ENCODE peak calls at places on chromosomes 12 and 14, in six cellular contexts. I, P, V, X, N and A are unnamed samples.

GRCh38 chr14:53517276-53517960 is 364.3 kb upstream of the DDHD1 start:
- DNase-seq in X (no peak), P (no peak), V (no peak), I (no peak), N (no peak), A (no peak)

GRCh38 chr12:16100206-16100605 is 177.3 kb downstream of the SLC15A5 start:
- DNase-seq in N (no peak), I (no peak), P (no peak), X (no peak), V (no peak), A (no peak)

GRCh38 chr14:104184911-104185499 is 46.6 kb downstream of the KIF26A start:
- DNase-seq in X (no peak), P (no peak), I (no peak), N (no peak), V (no peak), A (no peak)

GRCh38 chr12:119139448-119139847 is 39.3 kb upstream of the HSPB8 start:
- DNase-seq in V (no peak), X (no peak), P (no peak), N (no peak), I (no peak), A (no peak)

GRCh38 chr12:131280426-131280825 is 326.7 kb downstream of the ADGRD1 start:
- DNase-seq in X (no peak), V (no peak), N (no peak), P (no peak), I (no peak), A (no peak)

GRCh38 chr14:103442288-103442687 is 57.1 kb downstream of the MARK3 start:
- DNase-seq in X (no peak), P (no peak), N (no peak), V (no peak), I (no peak), A (no peak)

GRCh38 chr12:12788675-12789368 is 3.4 kb downstream of the APOLD1 start:
- DNase-seq in N (peak; percentile 56), V (peak; percentile 86), P (peak; percentile 94), I (peak; percentile 74), X (no peak), A (peak; percentile 78)

GRCh38 chr12:2076728-2077127 is 23.9 kb downstream of the CACNA1C start:
- DNase-seq in P (no peak), V (no peak), X (no peak), N (no peak), I (no peak), A (no peak)

GRCh38 chr14:29721586-29721985 is 206.1 kb downstream of the PRKD1 start:
- DNase-seq in V (no peak), N (no peak), I (no peak), X (no peak), P (no peak), A (no peak)

GRCh38 chr12:9651265-9651729 is 18.2 kb upstream of the CLEC2D start:
- DNase-seq in X (no peak), N (no peak), P (no peak), V (peak; percentile 60), I (no peak), A (no peak)

GRCh38 chr14:53327716-53328115 is 174.6 kb upstream of the DDHD1 start:
- DNase-seq in X (no peak), I (no peak), N (no peak), V (no peak), P (no peak), A (no peak)

GRCh38 chr12:26629864-26630263 is 203.1 kb downstream of the ITPR2 start:
- DNase-seq in V (no peak), X (no peak), N (no peak), I (no peak), P (no peak), A (no peak)

GRCh38 chr12:49543221-49543913 is 4.5 kb downstream of the KCNH3 start:
- DNase-seq in I (no peak), V (no peak), X (no peak), P (no peak), N (no peak), A (no peak)

GRCh38 chr12:120922279-120922678 is 18.1 kb upstream of the SPPL3 start:
- DNase-seq in N (no peak), P (peak; percentile 84), I (no peak), V (no peak), X (no peak), A (no peak)

GRCh38 chr12:51388066-51388799 is 3.0 kb downstream of the GALNT6 start:
- DNase-seq in P (peak; percentile 57), X (no peak), I (no peak), V (peak; percentile 82), N (no peak), A (no peak)

GRCh38 chr14:100383727-100384158 is 60.6 kb downstream of the SLC25A47 start:
- DNase-seq in N (peak; percentile 87), P (peak; percentile 44), I (peak; percentile 58), X (no peak), V (peak; percentile 72), A (no peak)

GRCh38 chr12:96719671-96720362 is 187.2 kb upstream of the NEDD1 start:
- DNase-seq in V (no peak), X (peak; percentile 54), I (no peak), N (no peak), P (no peak), A (no peak)

GRCh38 chr12:29153231-29153630 is 4.2 kb downstream of the FAR2 start:
- DNase-seq in P (peak; percentile 69), X (no peak), V (no peak), N (no peak), I (no peak), A (no peak)

GRCh38 chr12:92505373-92506340 is 197.1 kb upstream of the PLEKHG7 start:
- DNase-seq in I (no peak), P (no peak), X (peak; percentile 86), N (no peak), V (peak; percentile 57), A (no peak)

GRCh38 chr14:98288825-98289224 is 983.2 kb downstream of the BCL11B start:
- DNase-seq in I (no peak), P (no peak), N (no peak), X (no peak), V (no peak), A (no peak)

GRCh38 chr14:103087343-103087835 is 3.4 kb downstream of the LBHD2 start:
- DNase-seq in I (no peak), V (no peak), X (no peak), N (no peak), P (no peak), A (no peak)

DNA sequence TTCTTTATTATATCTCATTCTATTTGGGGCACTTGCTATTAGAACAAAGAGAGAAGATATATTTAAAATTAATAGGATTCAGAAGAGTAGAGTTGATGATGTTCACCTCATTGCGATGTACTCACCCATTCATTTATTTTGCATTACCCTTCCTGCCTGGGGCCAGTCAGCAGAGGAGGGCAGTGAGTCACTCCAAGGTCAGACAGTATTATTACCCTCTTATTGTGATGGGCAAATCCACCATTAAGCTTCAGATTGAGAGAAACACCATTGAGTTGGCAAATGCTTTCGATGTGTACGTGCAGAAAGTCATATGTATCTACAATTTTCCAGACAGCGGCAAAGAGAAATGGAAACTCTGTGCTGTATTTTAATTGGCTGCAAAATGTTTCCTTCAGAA is 134.2 kb downstream of the BICD1 start:
- DNase-seq in I (no peak), V (no peak), N (no peak), P (no peak), X (no peak), A (no peak)
- TF ChIP-seq ZNF274 in I (no peak), V (no peak), N (no peak), P (no peak), X (no peak), A (no peak)

GRCh38 chr14:84209021-84209420 is 1320.9 kb upstream of the FLRT2 start:
- DNase-seq in P (no peak), V (no peak), X (no peak), I (no peak), N (no peak), A (no peak)
- TF ChIP-seq ZNF274 in P (no peak), V (no peak), X (no peak), I (no peak), N (no peak), A (no peak)

DNA sequence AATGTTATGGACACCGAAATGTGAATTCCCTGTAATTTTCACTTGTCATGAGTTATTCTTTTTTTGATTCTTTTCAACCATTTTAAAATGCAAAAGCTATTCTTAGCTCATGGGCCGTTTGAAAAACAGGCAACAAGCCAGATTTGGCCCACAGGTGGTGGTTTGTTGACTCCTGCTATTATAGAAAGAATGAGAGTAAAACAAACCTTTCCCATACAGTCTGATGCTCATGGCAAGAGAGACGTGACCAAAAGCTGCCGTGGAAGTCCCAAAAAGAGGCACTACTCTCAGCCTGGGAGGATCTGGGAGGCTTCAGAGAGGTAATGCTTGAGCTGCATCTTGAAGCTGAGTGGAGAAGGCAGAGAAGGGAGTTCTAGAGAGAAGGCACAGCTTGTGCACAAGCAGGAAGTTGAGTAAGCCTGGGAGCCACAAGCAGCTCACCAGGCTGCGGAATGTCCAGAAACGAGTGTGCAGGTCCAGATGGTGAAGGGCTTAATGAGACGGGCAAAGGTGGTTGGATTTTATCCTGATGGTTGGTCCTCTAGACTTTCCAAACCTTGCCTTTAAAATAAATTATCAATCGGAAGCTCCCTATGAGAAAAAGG is 9.6 kb downstream of the PLXNC1 start:
- DNase-seq in P (no peak), V (no peak), I (no peak), N (no peak), X (peak; percentile 59), A (no peak)
- TF ChIP-seq ZNF274 in P (no peak), V (no peak), I (no peak), N (no peak), X (no peak), A (no peak)

GRCh38 chr12:3357950-3358525 is 133.0 kb upstream of the PRMT8 start:
- DNase-seq in I (no peak), P (no peak), N (no peak), X (no peak), V (no peak), A (no peak)
- TF ChIP-seq ZNF274 in I (no peak), P (no peak), N (no peak), X (no peak), V (no peak), A (no peak)

GRCh38 chr14:90487031-90487430 is 90.2 kb downstream of the CALM1 start:
- DNase-seq in V (no peak), P (no peak), I (no peak), X (no peak), N (peak; percentile 45), A (no peak)
- TF ChIP-seq ZNF274 in V (no peak), P (no peak), I (no peak), X (no peak), N (no peak), A (no peak)

GRCh38 chr14:20578784-20579502 is 8.9 kb downstream of the RNASE11 start:
- DNase-seq in X (no peak), V (peak; percentile 63), I (no peak), P (no peak), N (peak; percentile 47), A (no peak)
- TF ChIP-seq ZNF274 in X (no peak), V (no peak), I (no peak), P (no peak), N (no peak), A (no peak)

GRCh38 chr12:47276253-47277070 is 196.7 kb upstream of the AMIGO2 start:
- DNase-seq in V (peak; percentile 73), X (peak; percentile 36), I (peak; percentile 29), P (no peak), N (no peak), A (no peak)
- TF ChIP-seq ZNF274 in V (no peak), X (no peak), I (no peak), P (no peak), N (no peak), A (no peak)